ENCODE peak calls at places on chromosomes 6 and 20, in six cellular contexts. R is aorta; J is effector CD4-positive, alpha-beta T cell; B is activated CD4-positive, alpha-beta T cell treated with anti-CD3 and anti-CD28 coated beads for 4 hours; D is left lobe of liver; S is HT-29. K is an unnamed sample.

GRCh38 chr6:15369838-15370237 is 124.0 kb downstream of the JARID2 start:
- DNase-seq in J (no peak), D (no peak), B (no peak), S (no peak), R (no peak), K (no peak)

GRCh38 chr20:7792131-7792869 is 148.0 kb downstream of the HAO1 start:
- DNase-seq in B (no peak), R (no peak), D (no peak), S (no peak), J (no peak), K (no peak)

GRCh38 chr20:63854766-63855362 is 6.4 kb upstream of the ABHD16B start:
- DNase-seq in D (no peak), J (no peak), R (no peak), B (no peak), S (no peak), K (no peak)

GRCh38 chr6:21987501-21987957 is 309.3 kb downstream of the PRL start:
- DNase-seq in D (peak; percentile 49), B (no peak), R (peak; percentile 84), J (no peak), S (peak; percentile 66), K (no peak)

GRCh38 chr6:3471711-3472110 is 14.9 kb upstream of the SLC22A23 start:
- DNase-seq in R (no peak), J (no peak), B (no peak), D (no peak), S (peak; percentile 19), K (no peak)

GRCh38 chr6:22421187-22421586 is 124.4 kb upstream of the PRL start:
- DNase-seq in R (no peak), D (no peak), B (no peak), J (no peak), S (no peak), K (no peak)

GRCh38 chr6:22146581-22147468 is 150.0 kb downstream of the PRL start:
- DNase-seq in R (no peak), J (no peak), D (no peak), B (no peak), S (no peak), K (no peak)

GRCh38 chr20:35311409-35311808 is 19.2 kb upstream of the FAM83C start:
- DNase-seq in J (no peak), B (peak; percentile 17), S (peak; percentile 58), D (no peak), R (no peak), K (no peak)

GRCh38 chr20:18731940-18732339 is 81.6 kb upstream of the SCP2D1 start:
- DNase-seq in B (no peak), D (no peak), R (no peak), J (no peak), S (no peak), K (no peak)

K was measured in osteocyte.